ENCODE peak calls at places on chromosome 1, in nine cellular contexts. V is thoracic aorta; L is CD8-positive, alpha-beta T cell; F is endothelial cell of umbilical vein; Q is GM23338; U is BE2C; C is left ventricle myocardium inferior; D is heart right ventricle; G is ovary. W is an unnamed sample. For H3K27me3 and H3K4me1, the result is how much of the 10 kb centered on the place peaks cover.

GRCh38 chr1:233166896-233167295 is 128.6 kb downstream of the PCNX2 start:
- DNase-seq in V (no peak), L (no peak), F (no peak), Q (no peak), U (no peak), C (no peak), D (no peak), G (no peak), W (no peak)

GRCh38 chr1:53643061-53643880 is 95.7 kb downstream of the GLIS1 start:
- DNase-seq in V (no peak), L (no peak), F (no peak), Q (no peak), U (no peak), C (no peak), D (no peak), G (no peak), W (no peak)

GRCh38 chr1:84570436-84571149 is 3.6 kb downstream of the CTBS start:
- DNase-seq in V (no peak), L (no peak), F (no peak), Q (no peak), U (no peak), C (no peak), D (no peak), G (no peak), W (no peak)

GRCh38 chr1:199422206-199422605 is 605.3 kb upstream of the NR5A2 start:
- DNase-seq in V (no peak), L (no peak), F (peak), Q (peak), U (peak), C (no peak), D (no peak), G (no peak), W (no peak)

GRCh38 chr1:165355977-165356811 is at the start of gene LMX1A:
- DNase-seq in V (no peak), L (no peak), F (no peak), Q (peak), U (no peak), C (no peak), D (no peak), G (no peak), W (peak)

GRCh38 chr1:235741294-235741693 is 91.7 kb upstream of the GNG4 start:
- DNase-seq in V (no peak), L (no peak), F (no peak), Q (no peak), U (no peak), C (no peak), D (no peak), G (no peak), W (no peak)

GRCh38 chr1:156106624-156107488 is 7.7 kb upstream of the LMNA start:
- DNase-seq in V (no peak), L (no peak), F (no peak), Q (peak), U (peak), C (no peak), D (peak), G (peak), W (no peak)

GRCh38 chr1:168141986-168142385 is 5.3 kb upstream of the GPR161 start:
- DNase-seq in V (no peak), L (no peak), F (no peak), Q (no peak), U (no peak), C (no peak), D (no peak), G (no peak), W (no peak)

GRCh38 chr1:23483327-23484252 is at the start of gene ASAP3:
- DNase-seq in V (no peak), L (no peak), F (peak), Q (peak), U (no peak), C (peak), D (peak), G (peak), W (peak)

GRCh38 chr1:31505884-31506497 is 70.3 kb upstream of the TINAGL1 start:
- DNase-seq in V (no peak), L (no peak), F (no peak), Q (no peak), U (no peak), C (no peak), D (no peak), G (no peak), W (no peak)

GRCh38 chr1:84996846-84997666 is at the start of gene MCOLN2:
- DNase-seq in V (no peak), L (peak), F (no peak), Q (peak), U (peak), C (peak), D (no peak), G (no peak), W (peak)

GRCh38 chr1:35894183-35894582 is 11.2 kb downstream of the AGO1 start:
- DNase-seq in V (no peak), L (no peak), F (no peak), Q (no peak), U (no peak), C (no peak), D (peak), G (peak), W (peak)

GRCh38 chr1:37240897-37241296 is 206.6 kb upstream of the GRIK3 start:
- DNase-seq in V (no peak), L (no peak), F (no peak), Q (peak), U (peak), C (no peak), D (no peak), G (no peak), W (no peak)

GRCh38 chr1:2290595-2291510 is 62.7 kb downstream of the SKI start:
- DNase-seq in V (peak), L (peak), F (peak), Q (no peak), U (no peak), C (peak), D (peak), G (peak), W (peak)

GRCh38 chr1:67214420-67215174 is 48.3 kb downstream of the IL23R start:
- DNase-seq in V (no peak), L (peak), F (peak), Q (peak), U (peak), C (no peak), D (no peak), G (no peak), W (peak)

GRCh38 chr1:95407146-95407863 is 173.3 kb downstream of the RWDD3 start:
- DNase-seq in V (no peak), L (no peak), F (no peak), Q (peak), U (peak), C (no peak), D (no peak), G (no peak), W (no peak)

GRCh38 chr1:181558416-181558815 is 75.1 kb downstream of the CACNA1E start:
- DNase-seq in V (no peak), L (no peak), F (no peak), Q (no peak), U (no peak), C (no peak), D (no peak), G (no peak), W (no peak)

GRCh38 chr1:64308856-64309255 is 105.4 kb downstream of the UBE2U start:
- DNase-seq in V (no peak), L (no peak), F (peak), Q (no peak), U (no peak), C (no peak), D (no peak), G (no peak), W (no peak)
- H3K27me3 ChIP-seq in V (under half), L (under half), F (under half), Q (under half), U (under half), C (under half), D (under half), G (under half), W (under half)

GRCh38 chr1:172136925-172137324 is 283.6 kb upstream of the C1orf105 start:
- DNase-seq in V (no peak), L (no peak), F (no peak), Q (no peak), U (no peak), C (no peak), D (no peak), G (no peak), W (no peak)
- H3K4me3 ChIP-seq in V (peak), L (no peak), F (no peak), Q (no peak), U (no peak), C (peak), D (no peak), G (no peak), W (no peak)

DNA sequence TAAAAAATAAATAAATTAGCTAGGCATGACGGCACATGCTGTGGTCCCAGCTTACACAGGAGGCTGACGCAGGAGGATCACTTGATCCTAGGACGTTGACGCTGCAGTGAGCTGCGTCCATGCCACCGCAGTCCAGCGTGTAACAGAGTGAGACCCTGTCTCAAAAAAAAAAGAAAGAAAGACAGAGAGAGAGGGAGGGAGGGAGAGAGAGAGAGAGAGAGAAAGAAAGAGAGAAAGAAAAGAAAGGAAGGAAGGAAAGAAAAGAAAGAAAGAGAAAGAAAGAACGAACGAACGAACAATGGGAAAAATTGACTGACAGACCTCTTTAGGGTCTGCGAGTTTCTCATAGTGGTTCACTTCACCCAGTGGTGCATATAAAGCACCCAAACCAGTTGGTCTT is 97.8 kb upstream of the BMP8A start:
- DNase-seq in V (no peak), L (no peak), F (no peak), Q (no peak), U (no peak), C (no peak), D (no peak), G (no peak), W (no peak)
- H3K4me1 ChIP-seq in V (half or more), L (under half), F (half or more), Q (under half), U (under half), C (half or more), D (half or more), G (under half), W (under half)

GRCh38 chr1:6450005-6450450 is 15.9 kb downstream of the TNFRSF25 start:
- DNase-seq in V (no peak), L (no peak), F (no peak), Q (no peak), U (no peak), C (no peak), D (no peak), G (no peak), W (no peak)

GRCh38 chr1:6447818-6448748 is 17.9 kb downstream of the TNFRSF25 start:
- DNase-seq in V (no peak), L (peak), F (no peak), Q (peak), U (no peak), C (no peak), D (no peak), G (no peak), W (no peak)

GRCh38 chr1:6448749-6449631 is 17.0 kb downstream of the TNFRSF25 start:
- DNase-seq in V (no peak), L (no peak), F (peak), Q (peak), U (peak), C (no peak), D (no peak), G (no peak), W (no peak)

GRCh38 chr1:6447016-6447817 is 18.8 kb downstream of the TNFRSF25 start:
- DNase-seq in V (no peak), L (no peak), F (no peak), Q (peak), U (no peak), C (no peak), D (no peak), G (no peak), W (no peak)

GRCh38 chr1:6450943-6451373 is 15.0 kb downstream of the TNFRSF25 start:
- DNase-seq in V (no peak), L (no peak), F (no peak), Q (no peak), U (no peak), C (no peak), D (no peak), G (no peak), W (no peak)
- H3K27me3 ChIP-seq in V (under half), L (under half), F (half or more), Q (under half), U (half or more), C (half or more), D (half or more), G (under half), W (under half)

GRCh38 chr1:29186707-29187106 is 5.0 kb upstream of the SRSF4 start:
- DNase-seq in V (no peak), L (no peak), F (no peak), Q (peak), U (no peak), C (no peak), D (no peak), G (no peak), W (no peak)
- H3K4me3 ChIP-seq in V (no peak), L (no peak), F (no peak), Q (peak), U (no peak), C (no peak), D (no peak), G (no peak), W (no peak)

DNA sequence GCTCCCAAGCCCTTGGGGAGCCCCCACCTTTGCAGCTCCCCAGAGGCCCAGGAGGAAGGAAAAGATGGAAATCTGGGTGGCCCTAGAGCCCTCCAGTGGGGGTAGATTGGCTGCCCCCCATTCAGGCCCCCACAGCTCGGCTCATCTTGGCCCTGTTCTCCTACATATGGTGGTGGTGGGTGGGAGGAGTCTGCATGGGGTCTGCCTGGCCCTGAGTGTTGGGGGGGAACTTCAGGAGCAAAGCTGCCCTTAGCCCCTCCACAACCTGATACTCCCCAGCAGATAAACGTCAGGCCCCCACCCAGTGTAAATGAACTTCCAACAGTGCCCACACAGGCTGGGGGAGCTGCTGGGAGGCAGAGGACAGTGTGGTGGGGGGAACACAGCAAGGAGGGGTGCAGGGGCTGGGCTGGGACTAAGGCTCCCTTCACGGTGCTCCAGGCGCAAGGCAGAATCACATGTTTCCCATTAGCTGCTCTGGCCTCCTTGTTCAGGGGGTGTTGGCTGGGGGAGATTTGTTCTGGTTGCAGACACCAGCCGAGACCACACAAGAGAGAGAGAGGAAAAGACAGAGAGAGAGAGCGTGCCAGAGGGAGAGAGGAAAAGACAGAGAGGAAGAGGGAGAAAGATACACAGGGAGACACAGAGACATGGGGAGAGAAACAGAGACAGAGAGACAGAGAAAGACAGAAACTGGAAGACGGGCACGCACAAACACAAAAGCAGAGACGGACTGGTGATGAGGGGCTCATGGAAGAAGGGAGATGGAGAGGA is 42.6 kb downstream of the AHDC1 start:
- DNase-seq in V (no peak), L (no peak), F (no peak), Q (no peak), U (peak), C (peak), D (no peak), G (peak), W (peak)
- H3K4me1 ChIP-seq in V (half or more), L (under half), F (under half), Q (half or more), U (under half), C (half or more), D (half or more), G (under half), W (half or more)

W was measured in testis.